ENCODE peak calls at places on chromosomes 12 and 14, in seven cellular contexts. H is CD4-positive, CD25-positive, alpha-beta regulatory T cell; G is non-pigmented ciliary epithelial cell; R is anterior cingulate cortex; P is activated T-cell treated with anti-CD3 and anti-CD28 coated beads, Interleukin-2, amount 50 U/mL, for 1 hour; I is progenitor cell of endocrine pancreas; N is A549. L is an unnamed sample.

GRCh38 chr14:90409209-90409730 is 12.4 kb downstream of the CALM1 start:
- DNase-seq in H (no peak), G (peak; percentile 95), R (no peak), P (no peak), I (no peak), N (peak; percentile 26), L (no peak)

GRCh38 chr14:64623576-64624165 is 73.9 kb downstream of the PPP1R36 start:
- DNase-seq in H (no peak), G (no peak), R (no peak), P (no peak), I (no peak), N (no peak), L (no peak)

GRCh38 chr12:108337235-108338223 is 1.6 kb downstream of the CMKLR1 start:
- DNase-seq in H (no peak), G (no peak), R (no peak), P (no peak), I (no peak), N (peak; percentile 60), L (peak; percentile 45)

GRCh38 chr12:121088208-121088585 is 44.5 kb upstream of the P2RX7 start:
- DNase-seq in H (no peak), G (no peak), R (no peak), P (no peak), I (no peak), N (no peak), L (no peak)

GRCh38 chr14:90053044-90053443 is 8.8 kb upstream of the KCNK13 start:
- DNase-seq in H (no peak), G (no peak), R (no peak), P (no peak), I (no peak), N (no peak), L (no peak)

GRCh38 chr12:93025145-93026103 is 96.3 kb upstream of the EEA1 start:
- DNase-seq in H (no peak), G (no peak), R (no peak), P (no peak), I (no peak), N (peak; percentile 13), L (peak; percentile 22)

GRCh38 chr12:120529641-120530314 is 820 bp upstream of the COQ5 start:
- DNase-seq in H (no peak), G (no peak), R (no peak), P (no peak), I (no peak), N (peak; percentile 67), L (no peak)

GRCh38 chr12:20369164-20370000 is 1.0 kb downstream of the PDE3A start:
- DNase-seq in H (no peak), G (no peak), R (no peak), P (no peak), I (peak; percentile 74), N (peak; percentile 21), L (no peak)

GRCh38 chr12:76020731-76021672 is 10.6 kb downstream of the PHLDA1 start:
- DNase-seq in H (peak; percentile 58), G (peak; percentile 97), R (no peak), P (peak; percentile 41), I (no peak), N (peak; percentile 62), L (no peak)

GRCh38 chr14:85620937-85621336 is 91.0 kb downstream of the FLRT2 start:
- DNase-seq in H (no peak), G (no peak), R (no peak), P (no peak), I (no peak), N (no peak), L (no peak)

GRCh38 chr12:2387051-2387834 is 334.5 kb downstream of the CACNA1C start:
- DNase-seq in H (no peak), G (no peak), R (no peak), P (no peak), I (no peak), N (no peak), L (no peak)

GRCh38 chr12:98419795-98420402 is 95.5 kb upstream of the TMPO start:
- DNase-seq in H (no peak), G (no peak), R (no peak), P (no peak), I (no peak), N (no peak), L (no peak)

GRCh38 chr14:101068293-101068957 is 164.9 kb upstream of the RTL1 start:
- DNase-seq in H (no peak), G (no peak), R (no peak), P (no peak), I (no peak), N (no peak), L (no peak)

GRCh38 chr12:100959481-100959880 is 164.9 kb downstream of the ANO4 start:
- DNase-seq in H (no peak), G (peak; percentile 60), R (no peak), P (no peak), I (no peak), N (no peak), L (no peak)

GRCh38 chr12:90979936-90980335 is 24.8 kb downstream of the EPYC start:
- DNase-seq in H (no peak), G (no peak), R (no peak), P (no peak), I (no peak), N (no peak), L (no peak)

GRCh38 chr14:64708148-64709004 is 4.2 kb downstream of the PLEKHG3 start:
- DNase-seq in H (no peak), G (no peak), R (no peak), P (no peak), I (peak; percentile 39), N (peak; percentile 78), L (no peak)